ENCODE peak calls at places on chromosomes 13 and 19, in ten cellular contexts. P is thoracic aorta, N is neural progenitor cell, Z is bronchial epithelial cell, I is dorsolateral prefrontal cortex, K is sigmoid colon, S is left ventricle myocardium inferior, M is PC-3, D is psoas muscle, C is upper lobe of right lung. U is an unnamed sample.

GRCh38 chr19:39582442-39582841 is 19.9 kb upstream of the LGALS13 start:
- DNase-seq in S (no peak), C (no peak), N (no peak), D (no peak), P (no peak), M (no peak), I (no peak), Z (no peak), K (no peak), U (no peak)

GRCh38 chr13:112983428-112984196 is 14.6 kb downstream of the MCF2L start:
- DNase-seq in I (no peak), M (no peak), C (no peak), K (no peak), Z (no peak), N (no peak), P (no peak), S (peak; percentile 64), D (no peak), U (no peak)

GRCh38 chr19:46604781-46605355 is 3.7 kb downstream of the CALM3 start:
- DNase-seq in I (no peak), P (no peak), C (peak; percentile 42), D (no peak), N (no peak), S (no peak), M (no peak), K (peak; percentile 66), Z (no peak), U (no peak)

GRCh38 chr13:90701264-90701663 is 646.2 kb upstream of the MIR17HG start:
- DNase-seq in D (no peak), S (no peak), K (no peak), P (no peak), I (no peak), M (no peak), N (no peak), Z (no peak), C (no peak), U (no peak)

GRCh38 chr13:113489549-113490495 is 689 bp downstream of the DCUN1D2 start:
- DNase-seq in N (no peak), D (no peak), M (peak; percentile 9), K (peak; percentile 74), P (no peak), S (no peak), I (no peak), C (no peak), Z (peak; percentile 26), U (no peak)

GRCh38 chr13:48804836-48805601 is 151.3 kb downstream of the CYSLTR2 start:
- DNase-seq in P (no peak), N (no peak), C (no peak), K (no peak), I (no peak), M (peak; percentile 34), Z (no peak), S (no peak), D (no peak), U (peak; percentile 36)

GRCh38 chr19:4379383-4380253 is 20.7 kb downstream of the SH3GL1 start:
- DNase-seq in S (no peak), C (peak; percentile 88), N (no peak), K (peak; percentile 71), D (peak; percentile 93), I (no peak), M (peak; percentile 91), P (no peak), Z (peak; percentile 98), U (no peak)

GRCh38 chr13:67224148-67224846 is 5.8 kb downstream of the PCDH9 start:
- DNase-seq in D (peak; percentile 82), N (peak; percentile 78), S (peak; percentile 73), M (peak; percentile 69), P (peak; percentile 33), Z (peak; percentile 62), I (peak; percentile 73), K (peak; percentile 92), C (peak; percentile 81), U (peak; percentile 72)

GRCh38 chr13:38969187-38969586 is 21.4 kb downstream of the STOML3 start:
- DNase-seq in Z (no peak), C (no peak), P (no peak), N (no peak), D (no peak), S (no peak), M (no peak), I (no peak), K (no peak), U (no peak)

GRCh38 chr13:38965281-38965680 is 25.4 kb downstream of the STOML3 start:
- DNase-seq in S (no peak), Z (no peak), P (no peak), I (no peak), M (no peak), D (no peak), K (no peak), N (no peak), C (no peak), U (no peak)

GRCh38 chr13:38967446-38967845 is 23.2 kb downstream of the STOML3 start:
- DNase-seq in S (no peak), Z (no peak), K (no peak), I (no peak), D (no peak), N (no peak), M (no peak), P (no peak), C (no peak), U (no peak)

GRCh38 chr13:38970380-38971051 is 20.1 kb downstream of the STOML3 start:
- DNase-seq in K (no peak), S (no peak), I (no peak), D (no peak), P (no peak), N (no peak), C (no peak), M (no peak), Z (peak; percentile 49), U (no peak)
- TF ChIP-seq CTCF in K (no peak), S (no peak), I (peak; percentile 63), D (no peak), P (no peak), N (peak; percentile 36), C (no peak), M (peak; percentile 26), Z (no peak), U (no peak)

GRCh38 chr19:1882089-1882785 is 3.1 kb downstream of the ABHD17A start:
- DNase-seq in C (no peak), S (no peak), P (no peak), N (peak; percentile 36), M (no peak), Z (no peak), I (no peak), K (no peak), D (no peak), U (no peak)
- H3K4me3 ChIP-seq in C (peak overlapping the region; percentile 86), S (peak overlapping the region; percentile 85), P (peak overlapping the region; percentile 45), N (peak overlapping the region; percentile 15), M (no peak overlapping the region), Z (no peak overlapping the region), I (peak overlapping the region; percentile 78), K (peak overlapping the region; percentile 9), D (peak overlapping the region; percentile 97), U (no peak overlapping the region)

GRCh38 chr13:97360610-97361009 is 73.4 kb upstream of the RAP2A start:
- DNase-seq in Z (no peak), S (no peak), M (no peak), D (no peak), P (no peak), N (no peak), K (no peak), I (no peak), C (no peak), U (no peak)

GRCh38 chr13:97354808-97355207 is 79.2 kb upstream of the RAP2A start:
- DNase-seq in K (no peak), M (no peak), P (no peak), N (no peak), Z (no peak), C (no peak), I (no peak), S (no peak), D (no peak), U (no peak)

GRCh38 chr13:97364031-97364430 is 69.9 kb upstream of the RAP2A start:
- DNase-seq in C (no peak), P (no peak), Z (no peak), S (no peak), K (no peak), N (no peak), I (no peak), M (no peak), D (no peak), U (no peak)

GRCh38 chr13:97356592-97356991 is 77.4 kb upstream of the RAP2A start:
- DNase-seq in C (no peak), K (no peak), S (no peak), P (no peak), D (no peak), M (no peak), Z (no peak), N (no peak), I (no peak), U (no peak)

DNA sequence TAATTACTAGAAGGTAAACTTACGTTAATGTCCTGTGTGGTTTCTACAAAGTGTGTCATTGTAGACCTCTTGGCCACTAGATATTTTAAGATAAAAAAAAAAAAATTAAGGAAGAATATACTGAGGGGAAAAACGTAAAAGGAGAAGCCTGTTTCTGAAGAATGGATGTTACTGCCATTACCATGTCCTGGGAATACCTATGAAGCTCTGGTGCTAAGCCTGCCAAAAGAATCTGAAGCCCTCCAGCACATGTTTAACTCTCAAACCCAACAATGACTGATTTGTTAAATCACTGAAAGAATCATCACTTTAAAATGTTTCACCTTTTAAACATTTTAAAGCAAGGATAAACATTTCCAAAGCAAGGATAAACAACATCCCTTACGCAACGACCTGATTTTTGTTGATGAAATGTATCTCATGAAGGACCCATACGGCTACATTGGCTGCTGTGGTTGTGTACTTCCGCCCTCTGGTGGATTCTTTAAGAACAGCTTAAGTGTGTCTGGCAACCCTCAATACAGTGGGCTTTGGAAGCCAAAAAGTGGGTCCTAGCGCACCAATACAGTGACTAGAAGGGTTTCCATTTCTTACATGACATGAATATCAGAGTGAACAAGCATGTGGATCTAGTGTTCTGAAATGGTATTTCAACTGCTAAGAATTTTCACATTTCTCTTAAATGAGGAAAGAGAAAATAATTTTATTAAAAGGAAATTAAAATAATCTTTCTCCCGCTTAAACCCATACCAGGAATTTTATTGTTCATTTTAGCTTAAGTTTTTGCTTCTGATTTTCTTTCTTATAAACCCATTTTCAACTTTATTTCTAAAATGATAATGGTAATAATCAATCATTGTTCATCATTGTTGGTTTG is 74.5 kb upstream of the RAP2A start:
- DNase-seq in M (peak; percentile 68), S (no peak), K (peak; percentile 84), C (no peak), I (no peak), P (no peak), D (no peak), Z (peak; percentile 66), N (peak; percentile 80), U (peak; percentile 69)
- TF ChIP-seq CTCF in M (peak; percentile 88), S (peak; percentile 91), K (peak; percentile 93), C (peak; percentile 84), I (peak; percentile 92), P (peak; percentile 83), D (peak; percentile 87), Z (peak; percentile 72), N (peak; percentile 94), U (peak; percentile 84)

GRCh38 chr13:45138282-45138681 is 18.0 kb downstream of the GTF2F2 start:
- DNase-seq in I (no peak), M (no peak), P (no peak), N (no peak), C (no peak), K (no peak), Z (no peak), S (no peak), D (no peak), U (no peak)

GRCh38 chr13:45137501-45137880 is 17.2 kb downstream of the GTF2F2 start:
- DNase-seq in S (no peak), I (no peak), Z (no peak), N (no peak), D (no peak), P (no peak), M (no peak), C (no peak), K (no peak), U (no peak)

GRCh38 chr13:45136741-45137500 is 16.6 kb downstream of the GTF2F2 start:
- DNase-seq in K (no peak), Z (peak; percentile 76), S (no peak), I (no peak), D (no peak), N (no peak), C (no peak), M (no peak), P (no peak), U (no peak)

GRCh38 chr13:45133396-45134118 is 13.2 kb downstream of the GTF2F2 start:
- DNase-seq in S (no peak), Z (no peak), K (no peak), C (no peak), M (no peak), D (no peak), P (no peak), N (no peak), I (no peak), U (no peak)

DNA sequence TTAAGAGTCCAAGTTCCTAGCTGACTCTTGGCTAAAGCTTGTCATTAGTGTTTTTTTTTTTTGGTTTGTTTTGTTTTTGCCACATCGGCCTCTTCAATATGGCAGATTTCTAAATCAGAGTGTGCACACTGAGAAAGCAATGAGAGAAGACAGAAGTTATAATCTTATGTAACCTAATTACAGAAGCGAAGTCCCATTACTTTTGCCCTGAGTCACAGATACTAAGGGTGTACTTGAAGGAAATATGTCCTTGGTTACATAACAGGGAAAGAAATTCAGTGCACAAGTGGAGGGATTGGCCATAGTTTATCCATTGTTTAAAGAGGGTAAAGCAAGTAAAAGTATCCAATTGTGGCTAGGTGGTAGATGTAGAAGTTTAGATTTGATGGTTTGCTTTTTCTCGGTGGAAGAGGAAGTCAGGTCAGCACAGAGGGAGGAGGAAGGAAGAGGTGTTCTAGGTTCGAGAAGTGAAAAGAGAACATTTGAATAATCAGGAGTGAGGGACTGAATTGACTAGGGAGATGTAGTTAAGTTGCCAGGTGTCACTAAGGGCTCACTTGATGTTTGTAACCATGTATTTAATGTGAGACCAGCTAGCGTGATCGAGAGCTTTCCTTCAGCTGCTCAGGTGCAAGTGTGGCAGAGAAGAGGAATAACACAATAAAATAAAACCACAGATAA is 12.2 kb downstream of the GTF2F2 start:
- DNase-seq in I (no peak), C (no peak), S (no peak), Z (no peak), P (no peak), D (no peak), K (no peak), N (no peak), M (no peak), U (no peak)
- H3K4me3 ChIP-seq in I (no peak overlapping the region), C (no peak overlapping the region), S (no peak overlapping the region), Z (no peak overlapping the region), P (no peak overlapping the region), D (no peak overlapping the region), K (no peak overlapping the region), N (no peak overlapping the region), M (no peak overlapping the region), U (no peak overlapping the region)